ENCODE peak calls at places on chromosomes 16 and 17, in ten cellular contexts. One of them, this sample, is unnamed.
A peak's percentile ranks its signal among the peaks of the same experiment; 100 is the strongest.

GRCh38 chr16:16067127-16067526 is 117.7 kb downstream of the ABCC1 start:
- DNase-seq in NCI-H2081: no peak
- DNase-seq in aorta: peak; percentile 78
- DNase-seq in activated T-helper 1 cell treated with anti-CD3 and anti-CD28 coated beads, Interleukin-12 subunit alpha, Interleukin-12 subunit beta, Interleukin-2, Interleukin-4 antibody, amounts not matched to agents 30 ng/mL and 10 ng/mL and 1 ng/mL, durations not matched to agents 14 hours and 24 hours and 36 hours: no peak
- DNase-seq in osteoblast: no peak
- DNase-seq in MCF 10A: no peak
- DNase-seq in mesendoderm: no peak
- DNase-seq in stimulated activated CD8-positive, alpha-beta memory T cell treated with anti-CD3 and anti-CD28 coated beads, Interleukin-4, amount 100 ng/mL, for 48 hours: no peak
- DNase-seq in activated T-helper 2 cell treated with anti-CD3 and anti-CD28 coated beads, Interferon-gamma antibody, Interleukin-2, Interleukin-4, amounts not matched to agents 10 μg/mL and 5 μg/mL and 100 μg/mL, durations not matched to agents 14 hours and 24 hours and 36 hours: no peak
- DNase-seq in activated CD8-positive, alpha-beta T cell treated with anti-CD3 and anti-CD28 coated beads, Interleukin-2, amount 10 ng/mL, durations not matched to agents 7 days and 5 days: no peak
- DNase-seq in this sample: no peak

GRCh38 chr16:20866161-20866772 is 33.9 kb downstream of the DCUN1D3 start:
- DNase-seq in NCI-H2081: no peak
- DNase-seq in mesendoderm: peak; percentile 78
- DNase-seq in aorta: peak; percentile 76
- DNase-seq in osteoblast: peak; percentile 90
- DNase-seq in MCF 10A: peak; percentile 91
- DNase-seq in stimulated activated CD8-positive, alpha-beta memory T cell treated with anti-CD3 and anti-CD28 coated beads, Interleukin-4, amount 100 ng/mL, for 48 hours: peak; percentile 32
- DNase-seq in activated CD8-positive, alpha-beta T cell treated with anti-CD3 and anti-CD28 coated beads, Interleukin-2, amount 10 ng/mL, durations not matched to agents 7 days and 5 days: no peak
- DNase-seq in activated T-helper 2 cell treated with anti-CD3 and anti-CD28 coated beads, Interferon-gamma antibody, Interleukin-2, Interleukin-4, amounts not matched to agents 10 μg/mL and 5 μg/mL and 100 μg/mL, durations not matched to agents 14 hours and 24 hours and 36 hours: no peak
- DNase-seq in activated T-helper 1 cell treated with anti-CD3 and anti-CD28 coated beads, Interleukin-12 subunit alpha, Interleukin-12 subunit beta, Interleukin-2, Interleukin-4 antibody, amounts not matched to agents 30 ng/mL and 10 ng/mL and 1 ng/mL, durations not matched to agents 14 hours and 24 hours and 36 hours: no peak
- DNase-seq in this sample: no peak

GRCh38 chr16:641326-642188 is at the start of gene MCRIP2:
- DNase-seq in aorta: peak; percentile 93
- DNase-seq in MCF 10A: peak; percentile 80
- DNase-seq in activated T-helper 1 cell treated with anti-CD3 and anti-CD28 coated beads, Interleukin-12 subunit alpha, Interleukin-12 subunit beta, Interleukin-2, Interleukin-4 antibody, amounts not matched to agents 30 ng/mL and 10 ng/mL and 1 ng/mL, durations not matched to agents 14 hours and 24 hours and 36 hours: peak; percentile 80
- DNase-seq in stimulated activated CD8-positive, alpha-beta memory T cell treated with anti-CD3 and anti-CD28 coated beads, Interleukin-4, amount 100 ng/mL, for 48 hours: peak; percentile 84
- DNase-seq in osteoblast: peak; percentile 100
- DNase-seq in activated T-helper 2 cell treated with anti-CD3 and anti-CD28 coated beads, Interferon-gamma antibody, Interleukin-2, Interleukin-4, amounts not matched to agents 10 μg/mL and 5 μg/mL and 100 μg/mL, durations not matched to agents 14 hours and 24 hours and 36 hours: peak; percentile 72
- DNase-seq in activated CD8-positive, alpha-beta T cell treated with anti-CD3 and anti-CD28 coated beads, Interleukin-2, amount 10 ng/mL, durations not matched to agents 7 days and 5 days: peak; percentile 76
- DNase-seq in NCI-H2081: peak; percentile 71
- DNase-seq in mesendoderm: peak; percentile 76
- DNase-seq in this sample: peak; percentile 92

GRCh38 chr16:72905581-72905980 is 142.3 kb downstream of the ZFHX3 start:
- DNase-seq in aorta: no peak
- DNase-seq in mesendoderm: no peak
- DNase-seq in MCF 10A: peak; percentile 23
- DNase-seq in osteoblast: no peak
- DNase-seq in stimulated activated CD8-positive, alpha-beta memory T cell treated with anti-CD3 and anti-CD28 coated beads, Interleukin-4, amount 100 ng/mL, for 48 hours: no peak
- DNase-seq in activated T-helper 2 cell treated with anti-CD3 and anti-CD28 coated beads, Interferon-gamma antibody, Interleukin-2, Interleukin-4, amounts not matched to agents 10 μg/mL and 5 μg/mL and 100 μg/mL, durations not matched to agents 14 hours and 24 hours and 36 hours: no peak
- DNase-seq in activated CD8-positive, alpha-beta T cell treated with anti-CD3 and anti-CD28 coated beads, Interleukin-2, amount 10 ng/mL, durations not matched to agents 7 days and 5 days: no peak
- DNase-seq in NCI-H2081: no peak
- DNase-seq in activated T-helper 1 cell treated with anti-CD3 and anti-CD28 coated beads, Interleukin-12 subunit alpha, Interleukin-12 subunit beta, Interleukin-2, Interleukin-4 antibody, amounts not matched to agents 30 ng/mL and 10 ng/mL and 1 ng/mL, durations not matched to agents 14 hours and 24 hours and 36 hours: no peak
- DNase-seq in this sample: no peak

GRCh38 chr16:23694707-23695373 is 16.2 kb downstream of the PLK1 start:
- DNase-seq in osteoblast: peak; percentile 87
- DNase-seq in activated CD8-positive, alpha-beta T cell treated with anti-CD3 and anti-CD28 coated beads, Interleukin-2, amount 10 ng/mL, durations not matched to agents 7 days and 5 days: no peak
- DNase-seq in stimulated activated CD8-positive, alpha-beta memory T cell treated with anti-CD3 and anti-CD28 coated beads, Interleukin-4, amount 100 ng/mL, for 48 hours: no peak
- DNase-seq in MCF 10A: no peak
- DNase-seq in mesendoderm: peak; percentile 91
- DNase-seq in activated T-helper 1 cell treated with anti-CD3 and anti-CD28 coated beads, Interleukin-12 subunit alpha, Interleukin-12 subunit beta, Interleukin-2, Interleukin-4 antibody, amounts not matched to agents 30 ng/mL and 10 ng/mL and 1 ng/mL, durations not matched to agents 14 hours and 24 hours and 36 hours: no peak
- DNase-seq in activated T-helper 2 cell treated with anti-CD3 and anti-CD28 coated beads, Interferon-gamma antibody, Interleukin-2, Interleukin-4, amounts not matched to agents 10 μg/mL and 5 μg/mL and 100 μg/mL, durations not matched to agents 14 hours and 24 hours and 36 hours: no peak
- DNase-seq in aorta: no peak
- DNase-seq in NCI-H2081: no peak
- DNase-seq in this sample: peak; percentile 94

GRCh38 chr17:7444682-7445010 is 215 bp upstream of the CHRNB1 start:
- DNase-seq in osteoblast: no peak
- DNase-seq in mesendoderm: no peak
- DNase-seq in MCF 10A: no peak
- DNase-seq in activated T-helper 1 cell treated with anti-CD3 and anti-CD28 coated beads, Interleukin-12 subunit alpha, Interleukin-12 subunit beta, Interleukin-2, Interleukin-4 antibody, amounts not matched to agents 30 ng/mL and 10 ng/mL and 1 ng/mL, durations not matched to agents 14 hours and 24 hours and 36 hours: no peak
- DNase-seq in stimulated activated CD8-positive, alpha-beta memory T cell treated with anti-CD3 and anti-CD28 coated beads, Interleukin-4, amount 100 ng/mL, for 48 hours: no peak
- DNase-seq in NCI-H2081: no peak
- DNase-seq in aorta: no peak
- DNase-seq in activated T-helper 2 cell treated with anti-CD3 and anti-CD28 coated beads, Interferon-gamma antibody, Interleukin-2, Interleukin-4, amounts not matched to agents 10 μg/mL and 5 μg/mL and 100 μg/mL, durations not matched to agents 14 hours and 24 hours and 36 hours: no peak
- DNase-seq in activated CD8-positive, alpha-beta T cell treated with anti-CD3 and anti-CD28 coated beads, Interleukin-2, amount 10 ng/mL, durations not matched to agents 7 days and 5 days: no peak
- DNase-seq in this sample: no peak

GRCh38 chr16:19245326-19245925 is 40.1 kb upstream of the CLEC19A start:
- DNase-seq in stimulated activated CD8-positive, alpha-beta memory T cell treated with anti-CD3 and anti-CD28 coated beads, Interleukin-4, amount 100 ng/mL, for 48 hours: no peak
- DNase-seq in osteoblast: no peak
- DNase-seq in aorta: no peak
- DNase-seq in activated T-helper 2 cell treated with anti-CD3 and anti-CD28 coated beads, Interferon-gamma antibody, Interleukin-2, Interleukin-4, amounts not matched to agents 10 μg/mL and 5 μg/mL and 100 μg/mL, durations not matched to agents 14 hours and 24 hours and 36 hours: no peak
- DNase-seq in mesendoderm: no peak
- DNase-seq in activated T-helper 1 cell treated with anti-CD3 and anti-CD28 coated beads, Interleukin-12 subunit alpha, Interleukin-12 subunit beta, Interleukin-2, Interleukin-4 antibody, amounts not matched to agents 30 ng/mL and 10 ng/mL and 1 ng/mL, durations not matched to agents 14 hours and 24 hours and 36 hours: no peak
- DNase-seq in NCI-H2081: peak; percentile 38
- DNase-seq in MCF 10A: no peak
- DNase-seq in activated CD8-positive, alpha-beta T cell treated with anti-CD3 and anti-CD28 coated beads, Interleukin-2, amount 10 ng/mL, durations not matched to agents 7 days and 5 days: no peak
- DNase-seq in this sample: peak; percentile 12

GRCh38 chr17:60579551-60579950 is 20.4 kb upstream of the PPM1D start:
- DNase-seq in stimulated activated CD8-positive, alpha-beta memory T cell treated with anti-CD3 and anti-CD28 coated beads, Interleukin-4, amount 100 ng/mL, for 48 hours: no peak
- DNase-seq in activated T-helper 2 cell treated with anti-CD3 and anti-CD28 coated beads, Interferon-gamma antibody, Interleukin-2, Interleukin-4, amounts not matched to agents 10 μg/mL and 5 μg/mL and 100 μg/mL, durations not matched to agents 14 hours and 24 hours and 36 hours: no peak
- DNase-seq in aorta: no peak
- DNase-seq in mesendoderm: peak; percentile 81
- DNase-seq in activated T-helper 1 cell treated with anti-CD3 and anti-CD28 coated beads, Interleukin-12 subunit alpha, Interleukin-12 subunit beta, Interleukin-2, Interleukin-4 antibody, amounts not matched to agents 30 ng/mL and 10 ng/mL and 1 ng/mL, durations not matched to agents 14 hours and 24 hours and 36 hours: no peak
- DNase-seq in NCI-H2081: no peak
- DNase-seq in MCF 10A: no peak
- DNase-seq in activated CD8-positive, alpha-beta T cell treated with anti-CD3 and anti-CD28 coated beads, Interleukin-2, amount 10 ng/mL, durations not matched to agents 7 days and 5 days: no peak
- DNase-seq in osteoblast: no peak
- DNase-seq in this sample: no peak

GRCh38 chr16:48537909-48538745 is 71.9 kb downstream of the N4BP1 start:
- DNase-seq in activated CD8-positive, alpha-beta T cell treated with anti-CD3 and anti-CD28 coated beads, Interleukin-2, amount 10 ng/mL, durations not matched to agents 7 days and 5 days: no peak
- DNase-seq in stimulated activated CD8-positive, alpha-beta memory T cell treated with anti-CD3 and anti-CD28 coated beads, Interleukin-4, amount 100 ng/mL, for 48 hours: no peak
- DNase-seq in aorta: peak; percentile 80
- DNase-seq in activated T-helper 1 cell treated with anti-CD3 and anti-CD28 coated beads, Interleukin-12 subunit alpha, Interleukin-12 subunit beta, Interleukin-2, Interleukin-4 antibody, amounts not matched to agents 30 ng/mL and 10 ng/mL and 1 ng/mL, durations not matched to agents 14 hours and 24 hours and 36 hours: no peak
- DNase-seq in activated T-helper 2 cell treated with anti-CD3 and anti-CD28 coated beads, Interferon-gamma antibody, Interleukin-2, Interleukin-4, amounts not matched to agents 10 μg/mL and 5 μg/mL and 100 μg/mL, durations not matched to agents 14 hours and 24 hours and 36 hours: peak; percentile 4
- DNase-seq in mesendoderm: no peak
- DNase-seq in osteoblast: no peak
- DNase-seq in MCF 10A: no peak
- DNase-seq in NCI-H2081: no peak
- DNase-seq in this sample: no peak

GRCh38 chr16:4624015-4624826 is at the start of gene MGRN1:
- DNase-seq in MCF 10A: peak; percentile 97
- DNase-seq in stimulated activated CD8-positive, alpha-beta memory T cell treated with anti-CD3 and anti-CD28 coated beads, Interleukin-4, amount 100 ng/mL, for 48 hours: peak; percentile 93
- DNase-seq in aorta: peak; percentile 98
- DNase-seq in activated CD8-positive, alpha-beta T cell treated with anti-CD3 and anti-CD28 coated beads, Interleukin-2, amount 10 ng/mL, durations not matched to agents 7 days and 5 days: peak; percentile 95
- DNase-seq in activated T-helper 2 cell treated with anti-CD3 and anti-CD28 coated beads, Interferon-gamma antibody, Interleukin-2, Interleukin-4, amounts not matched to agents 10 μg/mL and 5 μg/mL and 100 μg/mL, durations not matched to agents 14 hours and 24 hours and 36 hours: peak; percentile 91
- DNase-seq in osteoblast: peak; percentile 99
- DNase-seq in activated T-helper 1 cell treated with anti-CD3 and anti-CD28 coated beads, Interleukin-12 subunit alpha, Interleukin-12 subunit beta, Interleukin-2, Interleukin-4 antibody, amounts not matched to agents 30 ng/mL and 10 ng/mL and 1 ng/mL, durations not matched to agents 14 hours and 24 hours and 36 hours: peak; percentile 93
- DNase-seq in NCI-H2081: peak; percentile 95
- DNase-seq in mesendoderm: peak; percentile 98
- DNase-seq in this sample: peak; percentile 98

GRCh38 chr17:34669511-34669910 is 90.1 kb downstream of the TMEM132E start:
- DNase-seq in NCI-H2081: no peak
- DNase-seq in MCF 10A: no peak
- DNase-seq in activated T-helper 2 cell treated with anti-CD3 and anti-CD28 coated beads, Interferon-gamma antibody, Interleukin-2, Interleukin-4, amounts not matched to agents 10 μg/mL and 5 μg/mL and 100 μg/mL, durations not matched to agents 14 hours and 24 hours and 36 hours: no peak
- DNase-seq in activated T-helper 1 cell treated with anti-CD3 and anti-CD28 coated beads, Interleukin-12 subunit alpha, Interleukin-12 subunit beta, Interleukin-2, Interleukin-4 antibody, amounts not matched to agents 30 ng/mL and 10 ng/mL and 1 ng/mL, durations not matched to agents 14 hours and 24 hours and 36 hours: no peak
- DNase-seq in aorta: no peak
- DNase-seq in osteoblast: no peak
- DNase-seq in mesendoderm: no peak
- DNase-seq in stimulated activated CD8-positive, alpha-beta memory T cell treated with anti-CD3 and anti-CD28 coated beads, Interleukin-4, amount 100 ng/mL, for 48 hours: no peak
- DNase-seq in activated CD8-positive, alpha-beta T cell treated with anti-CD3 and anti-CD28 coated beads, Interleukin-2, amount 10 ng/mL, durations not matched to agents 7 days and 5 days: no peak
- DNase-seq in this sample: no peak

GRCh38 chr16:9567674-9568073 is 476.2 kb downstream of the HAPSTR1 start:
- DNase-seq in osteoblast: no peak
- DNase-seq in aorta: no peak
- DNase-seq in NCI-H2081: no peak
- DNase-seq in mesendoderm: no peak
- DNase-seq in activated CD8-positive, alpha-beta T cell treated with anti-CD3 and anti-CD28 coated beads, Interleukin-2, amount 10 ng/mL, durations not matched to agents 7 days and 5 days: no peak
- DNase-seq in activated T-helper 1 cell treated with anti-CD3 and anti-CD28 coated beads, Interleukin-12 subunit alpha, Interleukin-12 subunit beta, Interleukin-2, Interleukin-4 antibody, amounts not matched to agents 30 ng/mL and 10 ng/mL and 1 ng/mL, durations not matched to agents 14 hours and 24 hours and 36 hours: no peak
- DNase-seq in activated T-helper 2 cell treated with anti-CD3 and anti-CD28 coated beads, Interferon-gamma antibody, Interleukin-2, Interleukin-4, amounts not matched to agents 10 μg/mL and 5 μg/mL and 100 μg/mL, durations not matched to agents 14 hours and 24 hours and 36 hours: no peak
- DNase-seq in stimulated activated CD8-positive, alpha-beta memory T cell treated with anti-CD3 and anti-CD28 coated beads, Interleukin-4, amount 100 ng/mL, for 48 hours: no peak
- DNase-seq in MCF 10A: no peak
- DNase-seq in this sample: no peak

GRCh38 chr17:38464723-38465419 is 36.6 kb downstream of the ARHGAP23 start:
- DNase-seq in activated T-helper 2 cell treated with anti-CD3 and anti-CD28 coated beads, Interferon-gamma antibody, Interleukin-2, Interleukin-4, amounts not matched to agents 10 μg/mL and 5 μg/mL and 100 μg/mL, durations not matched to agents 14 hours and 24 hours and 36 hours: no peak
- DNase-seq in osteoblast: peak; percentile 100
- DNase-seq in activated T-helper 1 cell treated with anti-CD3 and anti-CD28 coated beads, Interleukin-12 subunit alpha, Interleukin-12 subunit beta, Interleukin-2, Interleukin-4 antibody, amounts not matched to agents 30 ng/mL and 10 ng/mL and 1 ng/mL, durations not matched to agents 14 hours and 24 hours and 36 hours: no peak
- DNase-seq in NCI-H2081: no peak
- DNase-seq in mesendoderm: no peak
- DNase-seq in MCF 10A: peak; percentile 77
- DNase-seq in stimulated activated CD8-positive, alpha-beta memory T cell treated with anti-CD3 and anti-CD28 coated beads, Interleukin-4, amount 100 ng/mL, for 48 hours: no peak
- DNase-seq in activated CD8-positive, alpha-beta T cell treated with anti-CD3 and anti-CD28 coated beads, Interleukin-2, amount 10 ng/mL, durations not matched to agents 7 days and 5 days: no peak
- DNase-seq in aorta: peak; percentile 93
- DNase-seq in this sample: peak; percentile 21

GRCh38 chr17:4950075-4950756 is 703 bp upstream of the ENO3 start:
- DNase-seq in stimulated activated CD8-positive, alpha-beta memory T cell treated with anti-CD3 and anti-CD28 coated beads, Interleukin-4, amount 100 ng/mL, for 48 hours: peak; percentile 63
- DNase-seq in mesendoderm: peak; percentile 71
- DNase-seq in activated CD8-positive, alpha-beta T cell treated with anti-CD3 and anti-CD28 coated beads, Interleukin-2, amount 10 ng/mL, durations not matched to agents 7 days and 5 days: no peak
- DNase-seq in osteoblast: peak; percentile 94
- DNase-seq in activated T-helper 2 cell treated with anti-CD3 and anti-CD28 coated beads, Interferon-gamma antibody, Interleukin-2, Interleukin-4, amounts not matched to agents 10 μg/mL and 5 μg/mL and 100 μg/mL, durations not matched to agents 14 hours and 24 hours and 36 hours: no peak
- DNase-seq in activated T-helper 1 cell treated with anti-CD3 and anti-CD28 coated beads, Interleukin-12 subunit alpha, Interleukin-12 subunit beta, Interleukin-2, Interleukin-4 antibody, amounts not matched to agents 30 ng/mL and 10 ng/mL and 1 ng/mL, durations not matched to agents 14 hours and 24 hours and 36 hours: no peak
- DNase-seq in MCF 10A: no peak
- DNase-seq in NCI-H2081: no peak
- DNase-seq in aorta: peak; percentile 77
- DNase-seq in this sample: peak; percentile 68

GRCh38 chr17:63246344-63246743 is 199.8 kb downstream of the CYB561 start:
- DNase-seq in osteoblast: no peak
- DNase-seq in activated CD8-positive, alpha-beta T cell treated with anti-CD3 and anti-CD28 coated beads, Interleukin-2, amount 10 ng/mL, durations not matched to agents 7 days and 5 days: no peak
- DNase-seq in mesendoderm: no peak
- DNase-seq in aorta: no peak
- DNase-seq in NCI-H2081: no peak
- DNase-seq in activated T-helper 1 cell treated with anti-CD3 and anti-CD28 coated beads, Interleukin-12 subunit alpha, Interleukin-12 subunit beta, Interleukin-2, Interleukin-4 antibody, amounts not matched to agents 30 ng/mL and 10 ng/mL and 1 ng/mL, durations not matched to agents 14 hours and 24 hours and 36 hours: no peak
- DNase-seq in stimulated activated CD8-positive, alpha-beta memory T cell treated with anti-CD3 and anti-CD28 coated beads, Interleukin-4, amount 100 ng/mL, for 48 hours: no peak
- DNase-seq in MCF 10A: no peak
- DNase-seq in activated T-helper 2 cell treated with anti-CD3 and anti-CD28 coated beads, Interferon-gamma antibody, Interleukin-2, Interleukin-4, amounts not matched to agents 10 μg/mL and 5 μg/mL and 100 μg/mL, durations not matched to agents 14 hours and 24 hours and 36 hours: no peak
- DNase-seq in this sample: no peak

GRCh38 chr16:78727536-78727935 is 628.1 kb downstream of the WWOX start:
- DNase-seq in activated T-helper 2 cell treated with anti-CD3 and anti-CD28 coated beads, Interferon-gamma antibody, Interleukin-2, Interleukin-4, amounts not matched to agents 10 μg/mL and 5 μg/mL and 100 μg/mL, durations not matched to agents 14 hours and 24 hours and 36 hours: no peak
- DNase-seq in stimulated activated CD8-positive, alpha-beta memory T cell treated with anti-CD3 and anti-CD28 coated beads, Interleukin-4, amount 100 ng/mL, for 48 hours: no peak
- DNase-seq in mesendoderm: peak; percentile 21
- DNase-seq in NCI-H2081: no peak
- DNase-seq in activated CD8-positive, alpha-beta T cell treated with anti-CD3 and anti-CD28 coated beads, Interleukin-2, amount 10 ng/mL, durations not matched to agents 7 days and 5 days: no peak
- DNase-seq in osteoblast: no peak
- DNase-seq in activated T-helper 1 cell treated with anti-CD3 and anti-CD28 coated beads, Interleukin-12 subunit alpha, Interleukin-12 subunit beta, Interleukin-2, Interleukin-4 antibody, amounts not matched to agents 30 ng/mL and 10 ng/mL and 1 ng/mL, durations not matched to agents 14 hours and 24 hours and 36 hours: no peak
- DNase-seq in aorta: no peak
- DNase-seq in MCF 10A: no peak
- DNase-seq in this sample: peak; percentile 34

GRCh38 chr17:40115101-40115436 is 6.7 kb upstream of the MSL1 start:
- DNase-seq in osteoblast: no peak
- DNase-seq in MCF 10A: no peak
- DNase-seq in activated T-helper 1 cell treated with anti-CD3 and anti-CD28 coated beads, Interleukin-12 subunit alpha, Interleukin-12 subunit beta, Interleukin-2, Interleukin-4 antibody, amounts not matched to agents 30 ng/mL and 10 ng/mL and 1 ng/mL, durations not matched to agents 14 hours and 24 hours and 36 hours: no peak
- DNase-seq in aorta: no peak
- DNase-seq in activated T-helper 2 cell treated with anti-CD3 and anti-CD28 coated beads, Interferon-gamma antibody, Interleukin-2, Interleukin-4, amounts not matched to agents 10 μg/mL and 5 μg/mL and 100 μg/mL, durations not matched to agents 14 hours and 24 hours and 36 hours: no peak
- DNase-seq in stimulated activated CD8-positive, alpha-beta memory T cell treated with anti-CD3 and anti-CD28 coated beads, Interleukin-4, amount 100 ng/mL, for 48 hours: no peak
- DNase-seq in NCI-H2081: no peak
- DNase-seq in activated CD8-positive, alpha-beta T cell treated with anti-CD3 and anti-CD28 coated beads, Interleukin-2, amount 10 ng/mL, durations not matched to agents 7 days and 5 days: no peak
- DNase-seq in mesendoderm: no peak
- DNase-seq in this sample: no peak

GRCh38 chr16:56632848-56633365 is 448 bp downstream of the MT1M start:
- DNase-seq in activated T-helper 2 cell treated with anti-CD3 and anti-CD28 coated beads, Interferon-gamma antibody, Interleukin-2, Interleukin-4, amounts not matched to agents 10 μg/mL and 5 μg/mL and 100 μg/mL, durations not matched to agents 14 hours and 24 hours and 36 hours: no peak
- DNase-seq in mesendoderm: no peak
- DNase-seq in activated CD8-positive, alpha-beta T cell treated with anti-CD3 and anti-CD28 coated beads, Interleukin-2, amount 10 ng/mL, durations not matched to agents 7 days and 5 days: no peak
- DNase-seq in activated T-helper 1 cell treated with anti-CD3 and anti-CD28 coated beads, Interleukin-12 subunit alpha, Interleukin-12 subunit beta, Interleukin-2, Interleukin-4 antibody, amounts not matched to agents 30 ng/mL and 10 ng/mL and 1 ng/mL, durations not matched to agents 14 hours and 24 hours and 36 hours: no peak
- DNase-seq in NCI-H2081: no peak
- DNase-seq in stimulated activated CD8-positive, alpha-beta memory T cell treated with anti-CD3 and anti-CD28 coated beads, Interleukin-4, amount 100 ng/mL, for 48 hours: no peak
- DNase-seq in aorta: no peak
- DNase-seq in MCF 10A: no peak
- DNase-seq in osteoblast: no peak
- DNase-seq in this sample: no peak

GRCh38 chr17:37570527-37571093 is 38.6 kb downstream of the SYNRG start:
- DNase-seq in aorta: no peak
- DNase-seq in MCF 10A: peak; percentile 90
- DNase-seq in activated T-helper 1 cell treated with anti-CD3 and anti-CD28 coated beads, Interleukin-12 subunit alpha, Interleukin-12 subunit beta, Interleukin-2, Interleukin-4 antibody, amounts not matched to agents 30 ng/mL and 10 ng/mL and 1 ng/mL, durations not matched to agents 14 hours and 24 hours and 36 hours: no peak
- DNase-seq in stimulated activated CD8-positive, alpha-beta memory T cell treated with anti-CD3 and anti-CD28 coated beads, Interleukin-4, amount 100 ng/mL, for 48 hours: peak; percentile 44
- DNase-seq in activated CD8-positive, alpha-beta T cell treated with anti-CD3 and anti-CD28 coated beads, Interleukin-2, amount 10 ng/mL, durations not matched to agents 7 days and 5 days: peak; percentile 36
- DNase-seq in mesendoderm: peak; percentile 87
- DNase-seq in osteoblast: peak; percentile 93
- DNase-seq in NCI-H2081: peak; percentile 33
- DNase-seq in activated T-helper 2 cell treated with anti-CD3 and anti-CD28 coated beads, Interferon-gamma antibody, Interleukin-2, Interleukin-4, amounts not matched to agents 10 μg/mL and 5 μg/mL and 100 μg/mL, durations not matched to agents 14 hours and 24 hours and 36 hours: no peak
- DNase-seq in this sample: peak; percentile 83